ENCODE peak calls at places on chromosomes 6 and 20, in seven cellular contexts. E is NCI-H69; B is A172; T is cardiac fibroblast; L is stimulated activated CD4-positive, alpha-beta T cell treated with anti-CD3 and anti-CD28 coated beads, Interleukin-2, amount 100 ng/mL, for 24 hours; P is activated T-helper 1 cell treated with anti-CD3 and anti-CD28 coated beads, Interleukin-12 subunit alpha, Interleukin-12 subunit beta, Interleukin-2, Interleukin-4 antibody, amounts not matched to agents 30 ng/mL and 10 ng/mL and 1 ng/mL, durations not matched to agents 14 hours and 24 hours and 36 hours; D is left kidney. J is an unnamed sample.

GRCh38 chr6:5036309-5036708 is 32.5 kb upstream of the RPP40 start:
- DNase-seq in T (peak), B (peak), E (peak), D (peak), L (no peak), P (no peak), J (no peak)

GRCh38 chr6:161694995-161695394 is 421.1 kb upstream of the AGPAT4 start:
- DNase-seq in B (peak), L (no peak), D (peak), T (peak), E (peak), P (no peak), J (no peak)

GRCh38 chr20:1467355-1468116 is 887 bp upstream of the NSFL1C start:
- DNase-seq in L (no peak), T (no peak), B (no peak), P (no peak), E (peak), D (peak), J (no peak)

GRCh38 chr6:30112402-30113376 is at the start of gene TRIM31:
- DNase-seq in L (no peak), B (no peak), P (no peak), T (no peak), D (no peak), E (no peak), J (no peak)

GRCh38 chr20:25310921-25311728 is 63.2 kb downstream of the PYGB start:
- DNase-seq in P (no peak), E (no peak), L (no peak), D (no peak), B (peak), T (peak), J (no peak)

GRCh38 chr6:37473364-37474095 is 26.2 kb downstream of the CCDC167 start:
- DNase-seq in D (no peak), B (no peak), T (no peak), E (peak), L (no peak), P (no peak), J (no peak)

GRCh38 chr6:53506872-53507271 is 38.0 kb downstream of the GCLC start:
- DNase-seq in E (no peak), D (no peak), L (no peak), B (no peak), P (no peak), T (no peak), J (no peak)

GRCh38 chr6:126524927-126525326 is 185.0 kb downstream of the CENPW start:
- DNase-seq in T (no peak), D (no peak), B (no peak), E (peak), L (no peak), P (no peak), J (no peak)

GRCh38 chr6:21953831-21954801 is 342.7 kb downstream of the PRL start:
- DNase-seq in L (no peak), E (peak), T (peak), P (no peak), D (peak), B (peak), J (no peak)

GRCh38 chr20:11810316-11811130 is 107.2 kb upstream of the BTBD3 start:
- DNase-seq in B (peak), E (peak), L (no peak), T (peak), D (no peak), P (no peak), J (no peak)

GRCh38 chr6:156600678-156601077 is 176.5 kb upstream of the ARID1B start:
- DNase-seq in B (no peak), E (no peak), P (no peak), L (no peak), D (no peak), T (no peak), J (no peak)

GRCh38 chr20:22561965-22562581 is 22.3 kb downstream of the FOXA2 start:
- DNase-seq in T (no peak), P (no peak), E (peak), D (no peak), L (no peak), B (no peak), J (no peak)

GRCh38 chr20:9912858-9913434 is 74.1 kb upstream of the PAK5 start:
- DNase-seq in T (peak), E (peak), D (peak), B (peak), L (peak), P (no peak), J (no peak)

GRCh38 chr6:35199866-35200265 is 13.9 kb upstream of the SCUBE3 start:
- DNase-seq in L (no peak), T (no peak), E (no peak), D (no peak), B (no peak), P (no peak), J (no peak)

GRCh38 chr20:57664924-57665588 is 44.8 kb downstream of the PMEPA1 start:
- DNase-seq in D (no peak), L (no peak), E (no peak), T (no peak), P (no peak), B (no peak), J (no peak)

GRCh38 chr20:45450097-45450818 is 19.3 kb upstream of the WFDC2 start:
- DNase-seq in L (no peak), P (no peak), E (peak), D (peak), T (peak), B (peak), J (no peak)

GRCh38 chr20:47318027-47318595 is 38.4 kb downstream of the ZMYND8 start:
- DNase-seq in T (peak), E (peak), P (no peak), B (peak), L (no peak), D (no peak), J (no peak)

GRCh38 chr6:11363881-11364576 is 131.6 kb upstream of the NEDD9 start:
- DNase-seq in P (no peak), T (peak), B (no peak), E (no peak), D (no peak), L (peak), J (no peak)

GRCh38 chr6:144582939-144583613 is 297.9 kb downstream of the UTRN start:
- DNase-seq in E (peak), B (peak), L (peak), D (peak), P (peak), T (peak), J (no peak)

GRCh38 chr6:5025911-5026819 is 22.3 kb upstream of the RPP40 start:
- DNase-seq in L (no peak), B (no peak), E (peak), D (peak), T (peak), P (no peak), J (peak)

GRCh38 chr6:31125162-31125561 is 4.9 kb upstream of the CDSN start:
- DNase-seq in B (peak), T (peak), P (no peak), E (peak), D (no peak), L (no peak), J (no peak)

GRCh38 chr20:36544134-36545018 is 3.1 kb downstream of the MYL9 start:
- DNase-seq in B (peak), L (no peak), P (no peak), T (peak), D (no peak), E (no peak), J (no peak)

GRCh38 chr6:125099211-125100017 is 54.2 kb upstream of the TPD52L1 start:
- DNase-seq in T (peak), L (peak), B (peak), D (peak), P (no peak), E (peak), J (no peak)

GRCh38 chr20:33995053-33995816 is 1.5 kb downstream of the RALY start:
- DNase-seq in E (peak), D (peak), T (peak), B (no peak), P (no peak), L (no peak), J (no peak)

GRCh38 chr6:43807228-43808061 is 37.4 kb downstream of the VEGFA start:
- DNase-seq in L (no peak), T (no peak), B (no peak), P (no peak), D (no peak), E (peak), J (no peak)

GRCh38 chr6:88895911-88896310 is 67.5 kb downstream of the RNGTT start:
- DNase-seq in L (no peak), E (no peak), D (no peak), P (no peak), T (no peak), B (no peak), J (no peak)

GRCh38 chr6:72984981-72985665 is 240.2 kb downstream of the KHDC1L start:
- DNase-seq in P (no peak), D (no peak), L (no peak), E (no peak), B (no peak), T (no peak), J (no peak)

GRCh38 chr6:50145125-50145524 is 95.4 kb upstream of the DEFB112 start:
- DNase-seq in E (peak), B (no peak), P (no peak), L (no peak), D (peak), T (peak), J (no peak)

GRCh38 chr6:34056301-34056700 is 89.6 kb downstream of the GRM4 start:
- DNase-seq in P (no peak), E (peak), T (peak), L (no peak), D (peak), B (no peak), J (no peak)

GRCh38 chr20:46348231-46348803 is 40.0 kb upstream of the CDH22 start:
- DNase-seq in L (no peak), B (no peak), D (peak), T (peak), E (peak), P (no peak), J (peak)

GRCh38 chr6:91291071-91291470 is 704.2 kb upstream of the MAP3K7 start:
- DNase-seq in D (no peak), E (no peak), B (no peak), P (no peak), L (no peak), T (no peak), J (no peak)

GRCh38 chr6:8879334-8879733 is 444.0 kb upstream of the SLC35B3 start:
- DNase-seq in E (no peak), D (no peak), T (no peak), P (no peak), L (no peak), B (peak), J (no peak)

GRCh38 chr6:122790740-122791679 is 2.0 kb downstream of the SMPDL3A start:
- DNase-seq in B (no peak), E (peak), P (no peak), T (no peak), L (no peak), D (peak), J (no peak)

GRCh38 chr6:74001091-74001490 is 305.1 kb downstream of the CD109 start:
- DNase-seq in B (no peak), E (no peak), T (no peak), D (no peak), P (no peak), L (no peak), J (no peak)

GRCh38 chr20:59585714-59586404 is 18.5 kb upstream of the PHACTR3 start:
- DNase-seq in B (no peak), E (no peak), L (no peak), D (peak), T (no peak), P (no peak), J (no peak)

J was measured in NCI-H187 treated with DMSO at 0.1 percent for 48 hours.